ENCODE peak calls at places on chromosome 14, in ten cellular contexts. P, F, A, O, N, I, J, T, V and H are unnamed samples. For H3K27me3 and H3K9me3, the result is how much of the 10 kb centered on the place peaks cover.

GRCh38 chr14:37114559-37114958 is 57.8 kb downstream of the SLC25A21 start:
- DNase-seq in P (no peak), F (no peak), A (no peak), O (no peak), N (no peak), I (no peak), J (no peak), T (no peak), V (no peak), H (no peak)

GRCh38 chr14:30389134-30389900 is 169.6 kb upstream of the G2E3 start:
- DNase-seq in P (no peak), F (no peak), A (no peak), O (no peak), N (no peak), I (peak), J (no peak), T (peak), V (no peak), H (peak)

GRCh38 chr14:102094101-102094500 is 7.3 kb upstream of the HSP90AA1 start:
- DNase-seq in P (no peak), F (peak), A (no peak), O (no peak), N (no peak), I (no peak), J (no peak), T (peak), V (no peak), H (peak)

GRCh38 chr14:93742761-93743160 is 45.5 kb downstream of the PRIMA1 start:
- DNase-seq in P (no peak), F (no peak), A (no peak), O (no peak), N (no peak), I (no peak), J (no peak), T (peak), V (peak), H (peak)

GRCh38 chr14:102805941-102806340 is 28.7 kb downstream of the TRAF3 start:
- DNase-seq in P (no peak), F (no peak), A (no peak), O (no peak), N (no peak), I (no peak), J (no peak), T (no peak), V (no peak), H (no peak)

GRCh38 chr14:23533652-23534435 is 17.7 kb downstream of the ZFHX2 start:
- DNase-seq in P (no peak), F (no peak), A (no peak), O (no peak), N (no peak), I (no peak), J (no peak), T (no peak), V (no peak), H (no peak)

GRCh38 chr14:22587247-22587646 is 1.8 kb downstream of the DAD1 start:
- DNase-seq in P (no peak), F (no peak), A (no peak), O (no peak), N (no peak), I (no peak), J (no peak), T (no peak), V (no peak), H (no peak)

GRCh38 chr14:85471744-85472143 is 58.2 kb upstream of the FLRT2 start:
- DNase-seq in P (no peak), F (no peak), A (no peak), O (no peak), N (peak), I (peak), J (no peak), T (peak), V (peak), H (no peak)

GRCh38 chr14:33936391-33936790 is 14.5 kb downstream of the EGLN3 start:
- DNase-seq in P (no peak), F (no peak), A (no peak), O (no peak), N (no peak), I (no peak), J (no peak), T (no peak), V (no peak), H (no peak)

GRCh38 chr14:22070119-22070982 is 396.7 kb upstream of the OR4E1 start:
- DNase-seq in P (peak), F (no peak), A (peak), O (no peak), N (no peak), I (peak), J (no peak), T (peak), V (no peak), H (peak)

GRCh38 chr14:56808314-56809201 is 1.7 kb downstream of the OTX2 start:
- DNase-seq in P (no peak), F (no peak), A (no peak), O (no peak), N (no peak), I (no peak), J (no peak), T (no peak), V (no peak), H (no peak)

GRCh38 chr14:102251161-102251560 is 53.8 kb downstream of the MOK start:
- DNase-seq in P (no peak), F (no peak), A (no peak), O (no peak), N (no peak), I (no peak), J (no peak), T (no peak), V (no peak), H (no peak)

GRCh38 chr14:72701610-72702009 is 192.3 kb downstream of the DPF3 start:
- DNase-seq in P (no peak), F (no peak), A (no peak), O (peak), N (no peak), I (no peak), J (no peak), T (peak), V (no peak), H (peak)

GRCh38 chr14:105867961-105868599 is 341.7 kb downstream of the TMEM121 start:
- DNase-seq in P (no peak), F (no peak), A (peak), O (no peak), N (no peak), I (peak), J (peak), T (no peak), V (peak), H (no peak)

GRCh38 chr14:26855051-26855753 is 257.4 kb upstream of the NOVA1 start:
- DNase-seq in P (no peak), F (no peak), A (no peak), O (no peak), N (no peak), I (no peak), J (no peak), T (peak), V (no peak), H (no peak)

GRCh38 chr14:80356413-80356812 is 145.1 kb upstream of the DIO2 start:
- DNase-seq in P (no peak), F (no peak), A (no peak), O (no peak), N (no peak), I (no peak), J (no peak), T (peak), V (no peak), H (no peak)

GRCh38 chr14:25150934-25151790 is 101.2 kb upstream of the STXBP6 start:
- DNase-seq in P (no peak), F (peak), A (no peak), O (no peak), N (no peak), I (no peak), J (no peak), T (peak), V (no peak), H (no peak)

GRCh38 chr14:71539660-71540285 is 392.5 kb upstream of the RGS6 start:
- DNase-seq in P (no peak), F (no peak), A (no peak), O (no peak), N (no peak), I (no peak), J (no peak), T (peak), V (no peak), H (no peak)

GRCh38 chr14:37186865-37187264 is 10.9 kb upstream of the MIPOL1 start:
- DNase-seq in P (no peak), F (no peak), A (no peak), O (no peak), N (no peak), I (no peak), J (no peak), T (no peak), V (no peak), H (no peak)

GRCh38 chr14:94521375-94522114 is 12.3 kb upstream of the SERPINA12 start:
- DNase-seq in P (no peak), F (no peak), A (no peak), O (no peak), N (no peak), I (no peak), J (no peak), T (no peak), V (no peak), H (no peak)

GRCh38 chr14:88013750-88014349 is 8.9 kb downstream of the GPR65 start:
- DNase-seq in P (no peak), F (peak), A (peak), O (peak), N (peak), I (peak), J (peak), T (peak), V (peak), H (peak)

GRCh38 chr14:36805116-36805515 is 143.5 kb downstream of the PAX9 start:
- DNase-seq in P (no peak), F (no peak), A (no peak), O (no peak), N (no peak), I (no peak), J (no peak), T (no peak), V (no peak), H (peak)

GRCh38 chr14:98808494-98809407 is 463.2 kb downstream of the BCL11B start:
- DNase-seq in P (no peak), F (no peak), A (no peak), O (no peak), N (no peak), I (peak), J (no peak), T (no peak), V (no peak), H (no peak)

GRCh38 chr14:61713724-61714437 is 18.6 kb downstream of the HIF1A start:
- DNase-seq in P (no peak), F (no peak), A (no peak), O (no peak), N (no peak), I (no peak), J (no peak), T (no peak), V (no peak), H (no peak)

GRCh38 chr14:66395300-66395699 is 90.9 kb upstream of the CCDC196 start:
- DNase-seq in P (no peak), F (no peak), A (no peak), O (no peak), N (no peak), I (no peak), J (no peak), T (no peak), V (no peak), H (no peak)

DNA sequence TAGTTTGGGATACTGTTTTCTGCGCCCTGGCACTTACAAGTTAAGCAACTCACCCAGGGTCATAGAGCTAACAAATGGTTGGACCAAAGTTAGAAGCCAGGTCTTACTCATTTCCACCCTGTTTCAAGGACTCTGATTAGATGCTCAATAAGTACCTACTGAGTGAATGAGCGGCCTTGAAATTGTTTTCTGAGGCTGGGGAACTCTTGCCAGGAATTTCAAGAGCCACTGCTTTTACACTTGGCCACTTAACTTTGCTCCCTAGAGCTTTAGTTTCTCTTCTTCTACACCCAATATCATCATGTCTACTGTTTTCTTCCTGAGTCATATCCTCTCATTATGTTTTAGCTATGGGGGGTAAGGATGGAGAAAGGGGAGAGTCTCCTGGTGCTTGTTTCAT is 431.6 kb downstream of the ZFP36L1 start:
- DNase-seq in P (no peak), F (no peak), A (no peak), O (no peak), N (peak), I (peak), J (no peak), T (peak), V (no peak), H (no peak)
- H3K4me3 ChIP-seq in P (no peak), F (no peak), A (no peak), O (no peak), N (no peak), I (no peak), J (no peak), T (no peak), V (no peak), H (no peak)

GRCh38 chr14:51428981-51429380 is 188.9 kb downstream of the TMX1 start:
- DNase-seq in P (no peak), F (no peak), A (no peak), O (no peak), N (no peak), I (no peak), J (no peak), T (no peak), V (no peak), H (no peak)
- H3K27me3 ChIP-seq in P (under half), F (under half), A (under half), O (under half), N (under half), I (under half), J (under half), T (under half), V (under half), H (under half)

GRCh38 chr14:42322486-42323284 is 716.0 kb downstream of the LRFN5 start:
- DNase-seq in P (no peak), F (no peak), A (no peak), O (no peak), N (no peak), I (no peak), J (no peak), T (no peak), V (no peak), H (no peak)
- H3K9me3 ChIP-seq in P (under half), F (under half), A (under half), O (under half), N (under half), I (under half), J (under half), T (under half), V (under half), H (under half)

GRCh38 chr14:90034156-90034555 is 27.6 kb upstream of the KCNK13 start:
- DNase-seq in P (no peak), F (no peak), A (no peak), O (no peak), N (no peak), I (no peak), J (no peak), T (no peak), V (no peak), H (no peak)
- H3K4me3 ChIP-seq in P (no peak), F (no peak), A (no peak), O (no peak), N (no peak), I (no peak), J (no peak), T (no peak), V (no peak), H (no peak)

DNA sequence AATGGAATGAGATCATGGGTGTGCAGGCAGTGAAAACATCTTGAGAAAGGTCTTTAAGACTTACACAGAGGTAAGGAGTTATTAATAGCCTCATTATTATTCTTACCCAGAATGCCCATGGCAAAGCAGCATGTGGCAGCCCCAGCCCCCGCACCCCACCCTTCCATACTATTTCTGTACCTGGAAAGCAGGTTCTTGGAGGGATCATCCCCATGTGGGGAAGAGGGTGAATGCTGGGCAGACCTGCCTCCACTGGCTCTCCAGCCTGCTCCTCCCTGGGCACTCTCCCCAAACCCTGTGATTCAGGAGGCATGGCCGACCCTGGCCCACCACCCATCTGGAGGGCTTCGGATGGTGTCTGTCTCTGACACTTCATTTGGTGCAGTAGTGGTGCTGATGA is 28.3 kb downstream of the NPC2 start:
- DNase-seq in P (no peak), F (no peak), A (no peak), O (no peak), N (no peak), I (no peak), J (no peak), T (no peak), V (no peak), H (no peak)
- H3K27me3 ChIP-seq in P (under half), F (under half), A (under half), O (under half), N (under half), I (under half), J (under half), T (under half), V (under half), H (under half)

GRCh38 chr14:20215196-20215595 is 8.3 kb upstream of the OR11H6 start:
- DNase-seq in P (no peak), F (no peak), A (no peak), O (no peak), N (no peak), I (no peak), J (no peak), T (no peak), V (no peak), H (no peak)

DNA sequence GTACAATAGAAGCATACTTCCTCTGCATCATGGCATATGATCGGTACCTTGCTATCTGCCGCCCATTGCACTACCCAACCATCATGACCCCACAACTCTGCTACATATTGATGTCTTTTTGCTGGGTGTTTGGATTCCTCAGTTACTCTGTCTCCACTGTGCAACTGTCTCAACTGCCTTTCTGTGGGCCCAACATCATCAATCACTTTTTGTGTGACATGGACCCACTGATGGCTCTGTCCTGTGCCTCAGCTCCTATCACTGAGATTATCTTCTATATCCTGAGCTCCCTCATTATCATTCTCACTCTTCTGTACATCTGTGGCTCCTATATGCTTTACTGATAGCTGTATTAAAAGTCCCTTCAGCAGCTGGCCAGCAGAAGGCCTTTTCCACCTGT is 13.9 kb upstream of the OR11H6 start:
- DNase-seq in P (no peak), F (no peak), A (no peak), O (no peak), N (no peak), I (no peak), J (no peak), T (no peak), V (no peak), H (no peak)
- H3K9me3 ChIP-seq in P (under half), F (under half), A (under half), O (under half), N (under half), I (under half), J (under half), T (under half), V (under half), H (under half)

GRCh38 chr14:51441001-51441400 is 201.0 kb downstream of the TMX1 start:
- DNase-seq in P (no peak), F (no peak), A (no peak), O (no peak), N (no peak), I (no peak), J (no peak), T (no peak), V (no peak), H (no peak)
- H3K4me3 ChIP-seq in P (no peak), F (no peak), A (no peak), O (no peak), N (no peak), I (no peak), J (no peak), T (no peak), V (no peak), H (no peak)

DNA sequence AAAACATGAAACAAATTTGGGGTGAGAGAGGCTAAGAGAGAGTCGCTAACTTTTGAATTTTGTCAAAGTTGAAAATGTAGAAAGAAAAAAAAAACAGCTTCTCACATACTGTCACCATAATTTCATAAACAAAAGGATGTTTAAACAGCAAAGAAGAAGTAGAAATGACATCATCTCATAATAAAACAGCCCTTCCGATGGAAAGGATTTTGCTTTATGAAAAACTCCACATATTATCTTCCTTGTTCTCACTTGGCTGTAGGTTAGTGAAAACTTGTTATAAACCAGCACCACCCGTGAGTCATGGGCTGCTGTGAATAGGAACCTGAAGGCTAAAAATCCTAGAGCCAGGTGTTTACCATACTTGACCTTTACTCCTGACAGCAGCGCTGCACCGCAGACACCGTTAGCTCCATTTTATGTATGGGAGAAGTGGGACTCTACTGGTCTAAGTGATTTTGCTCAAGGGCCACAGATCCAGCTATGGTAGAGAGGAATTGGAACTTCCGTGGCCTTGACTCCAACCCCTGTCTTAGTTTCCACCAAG is 63.0 kb upstream of the VRK1 start:
- DNase-seq in P (no peak), F (no peak), A (no peak), O (no peak), N (no peak), I (no peak), J (no peak), T (no peak), V (no peak), H (no peak)
- H3K27me3 ChIP-seq in P (under half), F (half or more), A (under half), O (under half), N (under half), I (under half), J (under half), T (under half), V (under half), H (under half)